ENCODE peak calls at places on chromosome 4, in six cellular contexts. One of them, this sample, is unnamed.

GRCh38 chr4:121950212-121950679 is 1.6 kb downstream of the TRPC3 start:
- DNase-seq in NCI-H1436 treated with DMSO at 0.1 percent for 48 hours: no peak
- DNase-seq in tibial nerve: peak
- DNase-seq in AG09319: peak
- DNase-seq in activated T-cell treated with anti-CD3 and anti-CD28 coated beads for 48 hours: peak
- DNase-seq in lung microvascular endothelial cell: peak
- DNase-seq in this sample: no peak

GRCh38 chr4:98720871-98721480 is 62.6 kb upstream of the TSPAN5 start:
- DNase-seq in NCI-H1436 treated with DMSO at 0.1 percent for 48 hours: no peak
- DNase-seq in tibial nerve: no peak
- DNase-seq in AG09319: no peak
- DNase-seq in activated T-cell treated with anti-CD3 and anti-CD28 coated beads for 48 hours: no peak
- DNase-seq in lung microvascular endothelial cell: no peak
- DNase-seq in this sample: no peak

GRCh38 chr4:38163216-38164006 is 203.2 kb downstream of the PTTG2 start:
- DNase-seq in NCI-H1436 treated with DMSO at 0.1 percent for 48 hours: no peak
- DNase-seq in tibial nerve: no peak
- DNase-seq in AG09319: no peak
- DNase-seq in activated T-cell treated with anti-CD3 and anti-CD28 coated beads for 48 hours: no peak
- DNase-seq in lung microvascular endothelial cell: no peak
- DNase-seq in this sample: no peak

GRCh38 chr4:83036991-83037390 is 2.0 kb downstream of the COPS4 start:
- DNase-seq in NCI-H1436 treated with DMSO at 0.1 percent for 48 hours: no peak
- DNase-seq in tibial nerve: no peak
- DNase-seq in AG09319: no peak
- DNase-seq in activated T-cell treated with anti-CD3 and anti-CD28 coated beads for 48 hours: no peak
- DNase-seq in lung microvascular endothelial cell: no peak
- DNase-seq in this sample: no peak

GRCh38 chr4:7430965-7431695 is 3.6 kb downstream of the PSAPL1 start:
- DNase-seq in NCI-H1436 treated with DMSO at 0.1 percent for 48 hours: no peak
- DNase-seq in tibial nerve: no peak
- DNase-seq in AG09319: no peak
- DNase-seq in activated T-cell treated with anti-CD3 and anti-CD28 coated beads for 48 hours: no peak
- DNase-seq in lung microvascular endothelial cell: no peak
- DNase-seq in this sample: no peak

GRCh38 chr4:173318648-173319211 is 15.4 kb downstream of the HMGB2 start:
- DNase-seq in NCI-H1436 treated with DMSO at 0.1 percent for 48 hours: peak
- DNase-seq in tibial nerve: no peak
- DNase-seq in AG09319: no peak
- DNase-seq in activated T-cell treated with anti-CD3 and anti-CD28 coated beads for 48 hours: no peak
- DNase-seq in lung microvascular endothelial cell: peak
- DNase-seq in this sample: no peak

GRCh38 chr4:53531695-53532224 is 59.5 kb downstream of the LNX1 start:
- DNase-seq in NCI-H1436 treated with DMSO at 0.1 percent for 48 hours: no peak
- DNase-seq in tibial nerve: no peak
- DNase-seq in AG09319: no peak
- DNase-seq in activated T-cell treated with anti-CD3 and anti-CD28 coated beads for 48 hours: no peak
- DNase-seq in lung microvascular endothelial cell: no peak
- DNase-seq in this sample: no peak

GRCh38 chr4:172344266-172344772 is 531.1 kb downstream of the GALNTL6 start:
- DNase-seq in NCI-H1436 treated with DMSO at 0.1 percent for 48 hours: peak
- DNase-seq in tibial nerve: no peak
- DNase-seq in AG09319: no peak
- DNase-seq in activated T-cell treated with anti-CD3 and anti-CD28 coated beads for 48 hours: no peak
- DNase-seq in lung microvascular endothelial cell: no peak
- DNase-seq in this sample: no peak

GRCh38 chr4:8601086-8601485 is 8.5 kb downstream of the CPZ start:
- DNase-seq in NCI-H1436 treated with DMSO at 0.1 percent for 48 hours: no peak
- DNase-seq in tibial nerve: no peak
- DNase-seq in AG09319: no peak
- DNase-seq in activated T-cell treated with anti-CD3 and anti-CD28 coated beads for 48 hours: no peak
- DNase-seq in lung microvascular endothelial cell: no peak
- DNase-seq in this sample: no peak

GRCh38 chr4:18155062-18156041 is 133.8 kb upstream of the LCORL start:
- DNase-seq in NCI-H1436 treated with DMSO at 0.1 percent for 48 hours: no peak
- DNase-seq in tibial nerve: no peak
- DNase-seq in AG09319: no peak
- DNase-seq in activated T-cell treated with anti-CD3 and anti-CD28 coated beads for 48 hours: no peak
- DNase-seq in lung microvascular endothelial cell: no peak
- DNase-seq in this sample: no peak

GRCh38 chr4:147289181-147289580 is 191.7 kb upstream of the EDNRA start:
- DNase-seq in NCI-H1436 treated with DMSO at 0.1 percent for 48 hours: no peak
- DNase-seq in tibial nerve: no peak
- DNase-seq in AG09319: no peak
- DNase-seq in activated T-cell treated with anti-CD3 and anti-CD28 coated beads for 48 hours: no peak
- DNase-seq in lung microvascular endothelial cell: no peak
- DNase-seq in this sample: no peak

GRCh38 chr4:150501983-150502382 is 80.0 kb upstream of the MAB21L2 start:
- DNase-seq in NCI-H1436 treated with DMSO at 0.1 percent for 48 hours: no peak
- DNase-seq in tibial nerve: no peak
- DNase-seq in AG09319: no peak
- DNase-seq in activated T-cell treated with anti-CD3 and anti-CD28 coated beads for 48 hours: no peak
- DNase-seq in lung microvascular endothelial cell: no peak
- DNase-seq in this sample: no peak

GRCh38 chr4:122548452-122548851 is 72.4 kb downstream of the IL21 start:
- DNase-seq in NCI-H1436 treated with DMSO at 0.1 percent for 48 hours: no peak
- DNase-seq in tibial nerve: no peak
- DNase-seq in AG09319: no peak
- DNase-seq in activated T-cell treated with anti-CD3 and anti-CD28 coated beads for 48 hours: no peak
- DNase-seq in lung microvascular endothelial cell: no peak
- DNase-seq in this sample: no peak

GRCh38 chr4:151675366-151676060 is 85.3 kb downstream of the GATB start:
- DNase-seq in NCI-H1436 treated with DMSO at 0.1 percent for 48 hours: no peak
- DNase-seq in tibial nerve: no peak
- DNase-seq in AG09319: no peak
- DNase-seq in activated T-cell treated with anti-CD3 and anti-CD28 coated beads for 48 hours: no peak
- DNase-seq in lung microvascular endothelial cell: no peak
- DNase-seq in this sample: no peak

GRCh38 chr4:73864365-73864764 is 4.8 kb upstream of the CXCL1 start:
- DNase-seq in NCI-H1436 treated with DMSO at 0.1 percent for 48 hours: peak
- DNase-seq in tibial nerve: no peak
- DNase-seq in AG09319: no peak
- DNase-seq in activated T-cell treated with anti-CD3 and anti-CD28 coated beads for 48 hours: no peak
- DNase-seq in lung microvascular endothelial cell: peak
- DNase-seq in this sample: no peak

GRCh38 chr4:7266525-7267292 is 74.4 kb downstream of the SORCS2 start:
- DNase-seq in NCI-H1436 treated with DMSO at 0.1 percent for 48 hours: no peak
- DNase-seq in tibial nerve: no peak
- DNase-seq in AG09319: peak
- DNase-seq in activated T-cell treated with anti-CD3 and anti-CD28 coated beads for 48 hours: no peak
- DNase-seq in lung microvascular endothelial cell: no peak
- DNase-seq in this sample: no peak

GRCh38 chr4:149631629-149632028 is 184.0 kb downstream of the IQCM start:
- DNase-seq in NCI-H1436 treated with DMSO at 0.1 percent for 48 hours: no peak
- DNase-seq in tibial nerve: no peak
- DNase-seq in AG09319: no peak
- DNase-seq in activated T-cell treated with anti-CD3 and anti-CD28 coated beads for 48 hours: no peak
- DNase-seq in lung microvascular endothelial cell: no peak
- DNase-seq in this sample: no peak

GRCh38 chr4:105471566-105472176 is 2.2 kb downstream of the PPA2 start:
- DNase-seq in NCI-H1436 treated with DMSO at 0.1 percent for 48 hours: peak
- DNase-seq in tibial nerve: peak
- DNase-seq in AG09319: peak
- DNase-seq in activated T-cell treated with anti-CD3 and anti-CD28 coated beads for 48 hours: peak
- DNase-seq in lung microvascular endothelial cell: peak
- DNase-seq in this sample: peak

GRCh38 chr4:109072595-109072994 is 229.9 kb downstream of the COL25A1 start:
- DNase-seq in NCI-H1436 treated with DMSO at 0.1 percent for 48 hours: no peak
- DNase-seq in tibial nerve: peak
- DNase-seq in AG09319: peak
- DNase-seq in activated T-cell treated with anti-CD3 and anti-CD28 coated beads for 48 hours: no peak
- DNase-seq in lung microvascular endothelial cell: no peak
- DNase-seq in this sample: peak

GRCh38 chr4:126955292-126956191 is 677.2 kb upstream of the INTU start:
- DNase-seq in NCI-H1436 treated with DMSO at 0.1 percent for 48 hours: no peak
- DNase-seq in tibial nerve: no peak
- DNase-seq in AG09319: no peak
- DNase-seq in activated T-cell treated with anti-CD3 and anti-CD28 coated beads for 48 hours: no peak
- DNase-seq in lung microvascular endothelial cell: no peak
- DNase-seq in this sample: no peak

GRCh38 chr4:45855857-45856256 is 268.0 kb downstream of the GABRG1 start:
- DNase-seq in NCI-H1436 treated with DMSO at 0.1 percent for 48 hours: no peak
- DNase-seq in tibial nerve: no peak
- DNase-seq in AG09319: no peak
- DNase-seq in activated T-cell treated with anti-CD3 and anti-CD28 coated beads for 48 hours: no peak
- DNase-seq in lung microvascular endothelial cell: no peak
- DNase-seq in this sample: no peak

GRCh38 chr4:20474119-20474518 is 222.4 kb downstream of the SLIT2 start:
- DNase-seq in NCI-H1436 treated with DMSO at 0.1 percent for 48 hours: no peak
- DNase-seq in tibial nerve: no peak
- DNase-seq in AG09319: no peak
- DNase-seq in activated T-cell treated with anti-CD3 and anti-CD28 coated beads for 48 hours: no peak
- DNase-seq in lung microvascular endothelial cell: peak
- DNase-seq in this sample: no peak

GRCh38 chr4:98687876-98688275 is 29.5 kb upstream of the TSPAN5 start:
- DNase-seq in NCI-H1436 treated with DMSO at 0.1 percent for 48 hours: no peak
- DNase-seq in tibial nerve: no peak
- DNase-seq in AG09319: no peak
- DNase-seq in activated T-cell treated with anti-CD3 and anti-CD28 coated beads for 48 hours: no peak
- DNase-seq in lung microvascular endothelial cell: peak
- DNase-seq in this sample: no peak

GRCh38 chr4:149781150-149781549 is 34.5 kb downstream of the IQCM start:
- DNase-seq in NCI-H1436 treated with DMSO at 0.1 percent for 48 hours: no peak
- DNase-seq in tibial nerve: no peak
- DNase-seq in AG09319: no peak
- DNase-seq in activated T-cell treated with anti-CD3 and anti-CD28 coated beads for 48 hours: no peak
- DNase-seq in lung microvascular endothelial cell: no peak
- DNase-seq in this sample: peak

GRCh38 chr4:92600638-92601037 is 296.9 kb downstream of the GRID2 start:
- DNase-seq in NCI-H1436 treated with DMSO at 0.1 percent for 48 hours: no peak
- DNase-seq in tibial nerve: no peak
- DNase-seq in AG09319: no peak
- DNase-seq in activated T-cell treated with anti-CD3 and anti-CD28 coated beads for 48 hours: no peak
- DNase-seq in lung microvascular endothelial cell: no peak
- DNase-seq in this sample: no peak

GRCh38 chr4:54041916-54042315 is 22.5 kb downstream of the CHIC2 start:
- DNase-seq in NCI-H1436 treated with DMSO at 0.1 percent for 48 hours: no peak
- DNase-seq in tibial nerve: no peak
- DNase-seq in AG09319: no peak
- DNase-seq in activated T-cell treated with anti-CD3 and anti-CD28 coated beads for 48 hours: no peak
- DNase-seq in lung microvascular endothelial cell: no peak
- DNase-seq in this sample: no peak

GRCh38 chr4:52550186-52550585 is 108.9 kb downstream of the USP46 start:
- DNase-seq in NCI-H1436 treated with DMSO at 0.1 percent for 48 hours: no peak
- DNase-seq in tibial nerve: no peak
- DNase-seq in AG09319: no peak
- DNase-seq in activated T-cell treated with anti-CD3 and anti-CD28 coated beads for 48 hours: no peak
- DNase-seq in lung microvascular endothelial cell: no peak
- DNase-seq in this sample: no peak

This sample was measured in brain pericyte.